ENCODE peak calls at places on chromosomes 5 and 9, in nine cellular contexts. O is WTC11, L is HEK293T, N is spleen, P is ureter, E is T-helper 9 cell, D is iris pigment epithelial cell, I is HuH-7.5, K is mammary epithelial cell. V is an unnamed sample.

GRCh38 chr5:161547573-161548471 is 1.3 kb upstream of the GABRB2 start:
- DNase-seq in O (peak; percentile 17), L (no peak), N (peak; percentile 67), P (no peak), E (no peak), D (no peak), I (no peak), K (no peak), V (no peak)

GRCh38 chr9:27371382-27371781 is 74.4 kb upstream of the EQTN start:
- DNase-seq in O (no peak), L (no peak), N (no peak), P (no peak), E (no peak), D (no peak), I (no peak), K (peak; percentile 57), V (no peak)

GRCh38 chr9:106677374-106677773 is 185.6 kb upstream of the ZNF462 start:
- DNase-seq in O (no peak), L (no peak), N (no peak), P (no peak), E (no peak), D (no peak), I (no peak), K (no peak), V (no peak)

GRCh38 chr5:113213551-113213971 is 221.2 kb downstream of the TSSK1B start:
- DNase-seq in O (no peak), L (no peak), N (no peak), P (no peak), E (no peak), D (no peak), I (no peak), K (no peak), V (no peak)

GRCh38 chr9:87062706-87063105 is 115.4 kb upstream of the GAS1 start:
- DNase-seq in O (no peak), L (no peak), N (no peak), P (no peak), E (no peak), D (no peak), I (no peak), K (no peak), V (no peak)

GRCh38 chr5:169149317-169149716 is 151.6 kb downstream of the SLIT3 start:
- DNase-seq in O (no peak), L (peak; percentile 58), N (no peak), P (no peak), E (no peak), D (no peak), I (no peak), K (no peak), V (no peak)

GRCh38 chr5:124980174-124980941 is 233.9 kb upstream of the ZNF608 start:
- DNase-seq in O (peak; percentile 53), L (no peak), N (no peak), P (no peak), E (no peak), D (no peak), I (no peak), K (no peak), V (peak; percentile 44)

GRCh38 chr5:158958048-158958994 is 141.4 kb downstream of the EBF1 start:
- DNase-seq in O (peak; percentile 29), L (no peak), N (no peak), P (no peak), E (no peak), D (no peak), I (no peak), K (no peak), V (peak; percentile 69)

GRCh38 chr5:115418788-115419187 is 122.3 kb upstream of the CCDC112 start:
- DNase-seq in O (no peak), L (no peak), N (no peak), P (no peak), E (no peak), D (no peak), I (no peak), K (no peak), V (no peak)

GRCh38 chr5:180080670-180081280 is 9.2 kb upstream of the RNF130 start:
- DNase-seq in O (no peak), L (no peak), N (no peak), P (no peak), E (peak; percentile 10), D (no peak), I (no peak), K (no peak), V (peak; percentile 31)

GRCh38 chr9:128125575-128126354 is 1.8 kb downstream of the PTGES2 start:
- DNase-seq in O (no peak), L (no peak), N (peak; percentile 74), P (no peak), E (no peak), D (no peak), I (no peak), K (no peak), V (no peak)

GRCh38 chr9:135657416-135657815 is 5.7 kb upstream of the LCN9 start:
- DNase-seq in O (no peak), L (no peak), N (no peak), P (no peak), E (no peak), D (no peak), I (no peak), K (no peak), V (no peak)